ENCODE peak calls at places on chromosomes 12 and 14, in nine cellular contexts. One of them, this sample, is unnamed.
A peak's percentile ranks its signal among the peaks of the same experiment; 100 is the strongest.

GRCh38 chr12:103913100-103913499 is 17.1 kb upstream of the HSP90B1 start:
- DNase-seq in testis: no peak
- DNase-seq in hepatocyte: no peak
- DNase-seq in CD4-positive, alpha-beta T cell: no peak
- DNase-seq in fibroblast of mammary gland: no peak
- DNase-seq in lung: no peak
- DNase-seq in cardiac fibroblast: no peak
- DNase-seq in heart left ventricle: no peak
- DNase-seq in B cell: no peak
- DNase-seq in this sample: no peak

GRCh38 chr14:73973497-73973896 is 23.4 kb downstream of the COQ6 start:
- DNase-seq in testis: no peak
- DNase-seq in hepatocyte: no peak
- DNase-seq in CD4-positive, alpha-beta T cell: no peak
- DNase-seq in fibroblast of mammary gland: no peak
- DNase-seq in lung: no peak
- DNase-seq in cardiac fibroblast: no peak
- DNase-seq in heart left ventricle: no peak
- DNase-seq in B cell: no peak
- DNase-seq in this sample: no peak

GRCh38 chr12:101064721-101065120 is 145.3 kb downstream of the SLC5A8 start:
- DNase-seq in testis: no peak
- DNase-seq in hepatocyte: no peak
- DNase-seq in CD4-positive, alpha-beta T cell: no peak
- DNase-seq in fibroblast of mammary gland: no peak
- DNase-seq in lung: no peak
- DNase-seq in cardiac fibroblast: no peak
- DNase-seq in heart left ventricle: no peak
- DNase-seq in B cell: no peak
- DNase-seq in this sample: no peak

GRCh38 chr14:57057803-57058202 is 210.9 kb downstream of the EXOC5 start:
- DNase-seq in testis: no peak
- DNase-seq in hepatocyte: peak; percentile 10
- DNase-seq in CD4-positive, alpha-beta T cell: no peak
- DNase-seq in fibroblast of mammary gland: no peak
- DNase-seq in lung: no peak
- DNase-seq in cardiac fibroblast: no peak
- DNase-seq in heart left ventricle: no peak
- DNase-seq in B cell: no peak
- DNase-seq in this sample: no peak

GRCh38 chr14:32345311-32345771 is 16.2 kb downstream of the AKAP6 start:
- DNase-seq in testis: no peak
- DNase-seq in hepatocyte: peak; percentile 35
- DNase-seq in CD4-positive, alpha-beta T cell: no peak
- DNase-seq in fibroblast of mammary gland: peak; percentile 67
- DNase-seq in lung: no peak
- DNase-seq in cardiac fibroblast: peak; percentile 47
- DNase-seq in heart left ventricle: no peak
- DNase-seq in B cell: no peak
- DNase-seq in this sample: no peak

GRCh38 chr14:64688801-64689200 is 15.4 kb upstream of the PLEKHG3 start:
- DNase-seq in testis: no peak
- DNase-seq in hepatocyte: no peak
- DNase-seq in CD4-positive, alpha-beta T cell: no peak
- DNase-seq in fibroblast of mammary gland: no peak
- DNase-seq in lung: no peak
- DNase-seq in cardiac fibroblast: no peak
- DNase-seq in heart left ventricle: no peak
- DNase-seq in B cell: no peak
- DNase-seq in this sample: no peak

GRCh38 chr14:61051046-61051445 is 70.0 kb downstream of the SLC38A6 start:
- DNase-seq in testis: peak; percentile 43
- DNase-seq in hepatocyte: peak; percentile 5
- DNase-seq in CD4-positive, alpha-beta T cell: no peak
- DNase-seq in fibroblast of mammary gland: no peak
- DNase-seq in lung: no peak
- DNase-seq in cardiac fibroblast: no peak
- DNase-seq in heart left ventricle: peak; percentile 21
- DNase-seq in B cell: no peak
- DNase-seq in this sample: no peak

GRCh38 chr12:109888179-109889020 is 8.1 kb upstream of the GLTP start:
- DNase-seq in testis: no peak
- DNase-seq in hepatocyte: no peak
- DNase-seq in CD4-positive, alpha-beta T cell: no peak
- DNase-seq in fibroblast of mammary gland: peak; percentile 98
- DNase-seq in lung: no peak
- DNase-seq in cardiac fibroblast: peak; percentile 99
- DNase-seq in heart left ventricle: no peak
- DNase-seq in B cell: no peak
- DNase-seq in this sample: no peak

GRCh38 chr14:55536208-55536708 is 43.7 kb upstream of the KTN1 start:
- DNase-seq in testis: no peak
- DNase-seq in hepatocyte: no peak
- DNase-seq in CD4-positive, alpha-beta T cell: no peak
- DNase-seq in fibroblast of mammary gland: no peak
- DNase-seq in lung: no peak
- DNase-seq in cardiac fibroblast: no peak
- DNase-seq in heart left ventricle: no peak
- DNase-seq in B cell: no peak
- DNase-seq in this sample: no peak

GRCh38 chr14:55535521-55536207 is 44.3 kb upstream of the KTN1 start:
- DNase-seq in testis: no peak
- DNase-seq in hepatocyte: no peak
- DNase-seq in CD4-positive, alpha-beta T cell: no peak
- DNase-seq in fibroblast of mammary gland: no peak
- DNase-seq in lung: no peak
- DNase-seq in cardiac fibroblast: peak; percentile 32
- DNase-seq in heart left ventricle: no peak
- DNase-seq in B cell: no peak
- DNase-seq in this sample: no peak

GRCh38 chr14:55533960-55534359 is 46.0 kb upstream of the KTN1 start:
- DNase-seq in testis: no peak
- DNase-seq in hepatocyte: no peak
- DNase-seq in CD4-positive, alpha-beta T cell: no peak
- DNase-seq in fibroblast of mammary gland: no peak
- DNase-seq in lung: no peak
- DNase-seq in cardiac fibroblast: no peak
- DNase-seq in heart left ventricle: no peak
- DNase-seq in B cell: no peak
- DNase-seq in this sample: no peak

GRCh38 chr14:55530464-55530863 is 49.5 kb upstream of the KTN1 start:
- DNase-seq in testis: no peak
- DNase-seq in hepatocyte: no peak
- DNase-seq in CD4-positive, alpha-beta T cell: no peak
- DNase-seq in fibroblast of mammary gland: no peak
- DNase-seq in lung: no peak
- DNase-seq in cardiac fibroblast: no peak
- DNase-seq in heart left ventricle: no peak
- DNase-seq in B cell: no peak
- DNase-seq in this sample: no peak

GRCh38 chr14:55532645-55533309 is 47.2 kb upstream of the KTN1 start:
- DNase-seq in testis: no peak
- DNase-seq in hepatocyte: peak; percentile 7
- DNase-seq in CD4-positive, alpha-beta T cell: no peak
- DNase-seq in fibroblast of mammary gland: no peak
- DNase-seq in lung: no peak
- DNase-seq in cardiac fibroblast: no peak
- DNase-seq in heart left ventricle: no peak
- DNase-seq in B cell: no peak
- DNase-seq in this sample: no peak
- TF ChIP-seq CTCF in testis: no peak
- TF ChIP-seq CTCF in hepatocyte: no peak
- TF ChIP-seq CTCF in CD4-positive, alpha-beta T cell: no peak
- TF ChIP-seq CTCF in fibroblast of mammary gland: no peak
- TF ChIP-seq CTCF in lung: no peak
- TF ChIP-seq CTCF in cardiac fibroblast: peak; percentile 34
- TF ChIP-seq CTCF in heart left ventricle: no peak
- TF ChIP-seq CTCF in B cell: no peak
- TF ChIP-seq CTCF in this sample: peak; percentile 34

DNA sequence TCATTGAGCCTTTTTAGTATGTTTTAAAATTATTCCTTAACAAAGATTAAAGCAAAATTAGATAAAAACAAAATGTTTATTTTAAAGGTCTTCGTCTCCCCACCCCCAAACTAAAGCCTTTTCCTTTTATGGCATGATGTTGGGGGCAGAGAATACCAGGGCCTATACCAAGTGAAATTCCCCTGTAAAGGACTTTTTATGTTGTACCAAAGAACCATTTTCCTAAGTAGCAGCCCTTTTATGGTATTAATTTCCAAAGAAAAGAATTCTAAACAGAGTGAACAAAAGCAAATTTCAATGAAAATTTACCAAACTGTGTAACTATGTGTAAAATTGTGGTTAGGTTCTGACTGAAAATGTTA is 71.9 kb upstream of the GNPNAT1 start:
- DNase-seq in testis: no peak
- DNase-seq in hepatocyte: no peak
- DNase-seq in CD4-positive, alpha-beta T cell: no peak
- DNase-seq in fibroblast of mammary gland: no peak
- DNase-seq in lung: no peak
- DNase-seq in cardiac fibroblast: peak; percentile 66
- DNase-seq in heart left ventricle: no peak
- DNase-seq in B cell: no peak
- DNase-seq in this sample: no peak
- TF ChIP-seq CTCF in testis: no peak
- TF ChIP-seq CTCF in hepatocyte: no peak
- TF ChIP-seq CTCF in CD4-positive, alpha-beta T cell: no peak
- TF ChIP-seq CTCF in fibroblast of mammary gland: no peak
- TF ChIP-seq CTCF in lung: no peak
- TF ChIP-seq CTCF in cardiac fibroblast: no peak
- TF ChIP-seq CTCF in heart left ventricle: no peak
- TF ChIP-seq CTCF in B cell: no peak
- TF ChIP-seq CTCF in this sample: no peak

DNA sequence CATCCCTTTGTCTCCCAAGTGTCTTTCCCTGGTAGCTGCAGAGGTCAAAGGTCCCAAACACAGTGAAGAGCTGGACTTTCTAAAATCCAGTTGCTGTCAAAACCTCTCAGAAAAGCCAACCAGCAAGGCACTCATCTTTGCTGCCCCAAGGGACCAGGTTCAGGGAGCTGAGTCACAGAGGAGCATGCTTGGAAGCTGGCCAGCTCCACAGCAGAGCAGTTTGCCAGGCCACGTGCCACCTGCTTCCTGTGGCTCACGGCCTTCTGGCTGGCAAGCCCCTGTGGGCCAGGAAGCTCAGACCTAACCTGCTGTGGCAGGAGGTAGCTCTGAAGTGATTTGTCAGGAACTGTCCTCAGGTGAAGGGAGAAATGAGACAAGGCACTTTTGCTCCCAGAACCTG is 3.6 kb downstream of the ISCU start:
- DNase-seq in testis: peak; percentile 56
- DNase-seq in hepatocyte: no peak
- DNase-seq in CD4-positive, alpha-beta T cell: peak; percentile 74
- DNase-seq in fibroblast of mammary gland: peak; percentile 89
- DNase-seq in lung: peak; percentile 79
- DNase-seq in cardiac fibroblast: peak; percentile 92
- DNase-seq in heart left ventricle: peak; percentile 78
- DNase-seq in B cell: peak; percentile 78
- DNase-seq in this sample: no peak
- TF ChIP-seq CTCF in testis: no peak
- TF ChIP-seq CTCF in hepatocyte: no peak
- TF ChIP-seq CTCF in CD4-positive, alpha-beta T cell: no peak
- TF ChIP-seq CTCF in fibroblast of mammary gland: no peak
- TF ChIP-seq CTCF in lung: no peak
- TF ChIP-seq CTCF in cardiac fibroblast: no peak
- TF ChIP-seq CTCF in heart left ventricle: no peak
- TF ChIP-seq CTCF in B cell: no peak
- TF ChIP-seq CTCF in this sample: no peak

GRCh38 chr12:96041181-96041580 is 5.8 kb upstream of the LTA4H start:
- DNase-seq in testis: no peak
- DNase-seq in hepatocyte: no peak
- DNase-seq in CD4-positive, alpha-beta T cell: no peak
- DNase-seq in fibroblast of mammary gland: no peak
- DNase-seq in lung: no peak
- DNase-seq in cardiac fibroblast: no peak
- DNase-seq in heart left ventricle: no peak
- DNase-seq in B cell: no peak
- DNase-seq in this sample: no peak
- TF ChIP-seq CTCF in testis: no peak
- TF ChIP-seq CTCF in hepatocyte: no peak
- TF ChIP-seq CTCF in CD4-positive, alpha-beta T cell: no peak
- TF ChIP-seq CTCF in fibroblast of mammary gland: no peak
- TF ChIP-seq CTCF in lung: no peak
- TF ChIP-seq CTCF in cardiac fibroblast: no peak
- TF ChIP-seq CTCF in heart left ventricle: no peak
- TF ChIP-seq CTCF in B cell: no peak
- TF ChIP-seq CTCF in this sample: no peak

DNA sequence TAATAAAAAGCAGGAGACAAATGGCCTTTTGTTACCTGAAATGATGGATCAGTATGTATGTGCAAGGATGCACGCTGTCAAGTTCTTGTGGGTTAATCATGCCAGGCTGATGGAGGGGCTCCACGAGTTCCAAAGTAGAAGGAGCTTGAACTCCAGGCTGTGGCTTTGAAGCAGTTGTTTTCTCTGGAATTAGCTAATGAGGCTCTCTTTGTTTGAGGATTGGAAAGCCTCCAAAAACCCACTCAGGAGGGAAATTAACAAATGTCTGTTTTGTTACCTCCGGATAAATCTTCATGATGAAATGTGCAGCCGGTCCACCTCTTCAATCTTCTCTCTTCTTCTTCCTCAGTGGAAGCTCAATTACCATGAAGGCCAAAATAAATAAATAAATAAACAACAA is 605.4 kb downstream of the DIO2 start:
- DNase-seq in testis: no peak
- DNase-seq in hepatocyte: no peak
- DNase-seq in CD4-positive, alpha-beta T cell: no peak
- DNase-seq in fibroblast of mammary gland: no peak
- DNase-seq in lung: no peak
- DNase-seq in cardiac fibroblast: no peak
- DNase-seq in heart left ventricle: no peak
- DNase-seq in B cell: no peak
- DNase-seq in this sample: no peak
- TF ChIP-seq CTCF in testis: no peak
- TF ChIP-seq CTCF in hepatocyte: no peak
- TF ChIP-seq CTCF in CD4-positive, alpha-beta T cell: no peak
- TF ChIP-seq CTCF in fibroblast of mammary gland: no peak
- TF ChIP-seq CTCF in lung: no peak
- TF ChIP-seq CTCF in cardiac fibroblast: no peak
- TF ChIP-seq CTCF in heart left ventricle: no peak
- TF ChIP-seq CTCF in B cell: no peak
- TF ChIP-seq CTCF in this sample: no peak